ENCODE peak calls at places on chromosome 12, in nine cellular contexts. Q is AG04449, W is heart right ventricle, V is cardiac muscle cell, H is BE2C, Y is AG10803, A is body of pancreas, P is sigmoid colon, J is mucosa of descending colon. S is an unnamed sample.

GRCh38 chr12:51687142-51687935 is 96.3 kb downstream of the SCN8A start:
- DNase-seq in A (no peak), V (no peak), H (no peak), J (no peak), Y (peak; percentile 92), W (no peak), Q (peak; percentile 91), P (no peak), S (peak; percentile 53)

GRCh38 chr12:3752741-3753486 is at the start of gene CRACR2A:
- DNase-seq in V (peak; percentile 71), H (peak; percentile 84), P (peak; percentile 80), J (peak; percentile 91), W (peak; percentile 81), A (peak; percentile 51), Q (no peak), Y (peak; percentile 66), S (peak; percentile 66)

GRCh38 chr12:56154246-56154771 is 1.9 kb downstream of the MYL6B start:
- DNase-seq in W (no peak), H (no peak), V (no peak), Y (no peak), A (no peak), J (no peak), Q (no peak), P (no peak), S (no peak)

GRCh38 chr12:20364501-20364900 is 3.8 kb upstream of the PDE3A start:
- DNase-seq in Y (no peak), V (no peak), H (no peak), P (no peak), W (no peak), Q (no peak), A (no peak), J (no peak), S (no peak)

GRCh38 chr12:86158956-86159355 is 97.2 kb downstream of the MGAT4C start:
- DNase-seq in Y (no peak), W (no peak), J (no peak), Q (no peak), H (no peak), V (no peak), A (no peak), P (no peak), S (peak; percentile 52)

GRCh38 chr12:92551853-92552397 is 150.9 kb upstream of the PLEKHG7 start:
- DNase-seq in W (no peak), Y (peak; percentile 34), H (no peak), Q (no peak), V (peak; percentile 13), A (no peak), J (no peak), P (no peak), S (peak; percentile 42)

GRCh38 chr12:69059465-69060457 is 126.8 kb upstream of the CPM start:
- DNase-seq in V (no peak), W (no peak), Y (peak; percentile 78), P (no peak), Q (peak; percentile 67), J (no peak), A (no peak), H (no peak), S (peak; percentile 97)

GRCh38 chr12:9787340-9787737 is 26.6 kb upstream of the CD69 start:
- DNase-seq in A (no peak), W (no peak), H (no peak), Y (peak; percentile 45), V (no peak), P (no peak), J (no peak), Q (no peak), S (peak; percentile 15)

GRCh38 chr12:6049587-6049986 is 74.9 kb downstream of the VWF start:
- DNase-seq in A (no peak), V (no peak), J (no peak), P (no peak), Q (no peak), H (no peak), Y (peak; percentile 9), W (no peak), S (peak; percentile 38)

GRCh38 chr12:75660805-75661404 is 149.5 kb upstream of the KRR1 start:
- DNase-seq in V (no peak), Q (no peak), Y (no peak), W (no peak), J (no peak), P (no peak), H (no peak), A (no peak), S (peak; percentile 97)

GRCh38 chr12:38139456-38139855 is 177.1 kb upstream of the ALG10B start:
- DNase-seq in P (no peak), H (no peak), Q (no peak), V (no peak), Y (no peak), W (no peak), J (no peak), A (no peak), S (no peak)

GRCh38 chr12:98745578-98746391 is 100.7 kb downstream of the APAF1 start:
- DNase-seq in Q (no peak), J (no peak), H (peak; percentile 27), Y (peak; percentile 24), W (no peak), A (no peak), V (peak; percentile 19), P (no peak), S (no peak)

GRCh38 chr12:14974633-14975032 is 1.8 kb downstream of the PDE6H start:
- DNase-seq in Y (no peak), Q (no peak), H (no peak), V (no peak), A (no peak), P (no peak), J (no peak), W (no peak), S (no peak)

GRCh38 chr12:46963977-46964376 is 115.4 kb upstream of the PCED1B start:
- DNase-seq in J (no peak), A (no peak), P (no peak), V (peak; percentile 78), H (no peak), W (no peak), Y (peak; percentile 89), Q (no peak), S (peak; percentile 52)

GRCh38 chr12:52689936-52690335 is 9.7 kb upstream of the KRT1 start:
- DNase-seq in V (no peak), A (no peak), Y (no peak), J (no peak), W (no peak), Q (no peak), P (no peak), H (no peak), S (no peak)

DNA sequence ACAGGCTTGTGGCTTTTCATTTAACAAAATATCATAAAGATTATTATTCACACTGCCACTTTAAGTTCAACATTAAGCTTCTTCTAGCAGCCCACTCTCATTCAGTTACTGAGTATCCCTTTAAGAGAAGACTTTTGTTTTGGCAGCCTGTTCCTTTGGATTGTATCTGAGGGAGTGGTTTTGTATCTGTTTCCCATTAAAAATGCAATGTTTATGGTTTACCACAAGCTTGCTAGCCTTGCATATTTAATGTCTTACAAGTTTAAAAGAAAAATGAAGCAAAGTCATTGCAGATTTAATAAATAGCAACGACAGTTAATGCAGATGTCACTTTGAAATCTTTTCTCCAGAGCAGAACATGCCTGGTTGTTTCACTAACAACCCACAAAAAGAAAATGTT is 2.0 kb downstream of the DCN start:
- DNase-seq in V (no peak), W (no peak), Y (peak; percentile 95), P (no peak), J (no peak), H (no peak), A (no peak), Q (peak; percentile 66), S (peak; percentile 94)
- H3K4me3 ChIP-seq in V (no peak overlapping the region), W (no peak overlapping the region), Y (peak overlapping the region; percentile 72), P (peak overlapping the region; percentile 18), J (no peak overlapping the region), H (peak overlapping the region; percentile 34), A (no peak overlapping the region), Q (peak overlapping the region; percentile 62), S (peak overlapping the region; percentile 51)

DNA sequence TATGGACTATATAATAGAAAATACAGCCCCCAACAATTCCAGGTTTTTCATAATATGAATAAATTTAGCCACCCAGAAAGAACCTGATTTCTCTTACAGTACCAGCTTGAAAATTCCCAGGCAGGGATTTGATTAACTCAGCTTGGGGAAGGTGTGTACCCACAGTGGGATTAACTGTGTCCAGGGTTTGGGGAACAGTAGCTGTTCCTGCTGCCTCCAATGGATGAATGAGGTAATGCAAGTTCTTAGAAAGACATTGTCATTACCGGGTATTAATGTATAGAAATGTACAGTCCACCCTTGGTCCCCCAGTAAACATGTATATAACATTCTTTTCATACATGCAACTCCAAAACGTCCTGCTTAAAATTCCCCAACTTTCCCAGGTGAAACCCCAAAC is 115.6 kb downstream of the LRIG3 start:
- DNase-seq in W (no peak), J (no peak), H (no peak), Y (no peak), V (no peak), P (no peak), A (no peak), Q (no peak), S (no peak)
- TF ChIP-seq CTCF in W (no peak), J (peak; percentile 13), H (peak; percentile 38), Y (peak; percentile 25), V (peak; percentile 44), P (no peak), A (no peak), Q (peak; percentile 8), S (peak; percentile 46)

GRCh38 chr12:50105913-50106450 is 2.2 kb downstream of the GPD1 start:
- DNase-seq in V (no peak), P (peak; percentile 27), Y (no peak), A (no peak), H (no peak), Q (no peak), W (no peak), J (no peak), S (no peak)
- H3K4me3 ChIP-seq in V (no peak overlapping the region), P (no peak overlapping the region), Y (no peak overlapping the region), A (no peak overlapping the region), H (no peak overlapping the region), Q (no peak overlapping the region), W (no peak overlapping the region), J (no peak overlapping the region), S (no peak overlapping the region)

GRCh38 chr12:57584050-57584449 is 6.9 kb upstream of the PIP4K2C start:
- DNase-seq in Y (no peak), A (no peak), J (no peak), H (no peak), Q (no peak), W (no peak), P (no peak), V (no peak), S (no peak)

GRCh38 chr12:57580466-57580795 is 10.6 kb upstream of the PIP4K2C start:
- DNase-seq in Y (no peak), V (no peak), Q (no peak), J (no peak), H (peak; percentile 34), P (no peak), W (no peak), A (no peak), S (no peak)

GRCh38 chr12:57581802-57582201 is 9.2 kb upstream of the PIP4K2C start:
- DNase-seq in A (no peak), Y (no peak), H (no peak), Q (no peak), W (no peak), V (no peak), P (no peak), J (no peak), S (no peak)

GRCh38 chr12:57583008-57583831 is 7.8 kb upstream of the PIP4K2C start:
- DNase-seq in Q (no peak), V (peak; percentile 90), A (peak; percentile 65), H (peak; percentile 82), P (peak; percentile 86), J (no peak), W (no peak), Y (peak; percentile 77), S (peak; percentile 85)

DNA sequence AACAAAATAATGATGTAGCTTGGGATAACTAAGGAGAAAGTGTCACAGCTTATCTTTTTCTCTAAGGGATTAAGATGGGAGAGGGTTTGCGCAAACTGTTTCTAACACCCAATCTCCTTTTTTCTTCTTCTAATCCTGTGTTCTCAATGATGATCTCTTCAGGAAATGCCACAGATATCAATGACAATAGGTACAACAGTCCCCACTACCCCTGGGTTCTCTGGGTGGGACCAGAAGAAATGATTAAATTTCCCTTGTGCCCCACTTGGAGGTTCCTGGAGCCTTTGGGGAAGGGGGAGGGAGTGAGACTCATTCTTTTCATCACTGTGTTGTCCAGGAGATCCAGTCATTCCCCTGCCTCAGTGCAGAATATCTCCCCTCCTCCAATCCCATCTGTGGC is 8.6 kb upstream of the PIP4K2C start:
- DNase-seq in P (no peak), H (no peak), W (no peak), J (no peak), Q (no peak), V (no peak), Y (no peak), A (no peak), S (no peak)
- TF ChIP-seq CTCF in P (no peak), H (no peak), W (no peak), J (no peak), Q (no peak), V (no peak), Y (no peak), A (no peak), S (no peak)

S was measured in fibroblast of mammary gland.